ENCODE peak calls at places on chromosomes 6 and 20, in eight cellular contexts. R is adrenal gland; Q is small intestine; G is colonic mucosa; V is mammary epithelial cell; C is fibroblast of lung; H is aorta; Y is CD4-positive, CD25-positive, alpha-beta regulatory T cell. U is an unnamed sample. For H3K9me3 and H3K36me3, the result is how much of the 10 kb centered on the place peaks cover.

GRCh38 chr20:50579511-50579910 is 69.3 kb downstream of the PTPN1 start:
- DNase-seq in H (no peak), G (no peak), Q (no peak), R (peak), C (no peak), V (no peak), Y (no peak), U (no peak)

GRCh38 chr6:44222987-44223470 is 366 bp upstream of the SLC29A1 start:
- DNase-seq in Y (no peak), C (no peak), Q (no peak), R (no peak), H (no peak), V (no peak), G (no peak), U (no peak)

GRCh38 chr20:62025832-62026563 is 39.7 kb downstream of the TAF4 start:
- DNase-seq in H (no peak), C (peak), R (peak), V (no peak), G (no peak), Q (no peak), Y (peak), U (peak)

GRCh38 chr20:1320016-1320415 is 8.9 kb downstream of the SDCBP2 start:
- DNase-seq in G (no peak), H (peak), V (no peak), Y (no peak), C (no peak), R (no peak), Q (no peak), U (no peak)

GRCh38 chr20:9344080-9344920 is 170.1 kb upstream of the LAMP5 start:
- DNase-seq in V (no peak), Y (no peak), C (peak), H (no peak), Q (no peak), R (peak), G (no peak), U (no peak)

GRCh38 chr20:20199338-20200160 is 147.2 kb downstream of the CFAP61 start:
- DNase-seq in Y (no peak), R (no peak), G (no peak), Q (no peak), H (no peak), C (no peak), V (no peak), U (no peak)

GRCh38 chr20:2421247-2421646 is 40.5 kb downstream of the TGM6 start:
- DNase-seq in Q (peak), C (no peak), G (no peak), H (no peak), V (no peak), Y (no peak), R (no peak), U (peak)

GRCh38 chr6:28137458-28138020 is 4.1 kb upstream of the ZKSCAN8 start:
- DNase-seq in Y (peak), G (no peak), R (no peak), Q (peak), H (no peak), V (no peak), C (peak), U (peak)

GRCh38 chr6:72621243-72622093 is at the start of gene KCNQ5:
- DNase-seq in G (no peak), Q (no peak), C (peak), V (peak), H (peak), R (no peak), Y (peak), U (peak)

GRCh38 chr6:152316024-152316423 is 321.1 kb downstream of the SYNE1 start:
- DNase-seq in C (peak), R (peak), H (peak), Q (no peak), V (no peak), G (no peak), Y (no peak), U (peak)

GRCh38 chr6:8506123-8506522 is 70.8 kb upstream of the SLC35B3 start:
- DNase-seq in R (no peak), V (no peak), G (no peak), C (no peak), Q (no peak), H (no peak), Y (no peak), U (peak)

GRCh38 chr20:19433371-19434316 is 221.2 kb downstream of the SLC24A3 start:
- DNase-seq in G (no peak), C (peak), R (no peak), Y (no peak), Q (no peak), H (no peak), V (no peak), U (peak)

GRCh38 chr6:34246249-34246562 is 2.6 kb downstream of the SMIM29 start:
- DNase-seq in Q (no peak), G (no peak), Y (no peak), V (no peak), R (no peak), C (no peak), H (no peak), U (no peak)

GRCh38 chr6:8392569-8392968 is 42.8 kb downstream of the SLC35B3 start:
- DNase-seq in H (no peak), R (no peak), Y (peak), C (no peak), Q (peak), G (peak), V (no peak), U (no peak)

GRCh38 chr6:18447552-18447951 is 60.4 kb downstream of the RNF144B start:
- DNase-seq in C (no peak), R (no peak), H (no peak), G (no peak), Y (no peak), Q (no peak), V (no peak), U (no peak)
- H3K9me3 ChIP-seq in C (under half), R (under half), H (under half), G (under half), Y (under half), Q (under half), V (under half), U (under half)

GRCh38 chr6:134315189-134315588 is 2.7 kb downstream of the SGK1 start:
- DNase-seq in Q (no peak), H (no peak), R (no peak), C (no peak), V (no peak), G (no peak), Y (no peak), U (no peak)
- H3K4me3 ChIP-seq in Q (no peak), H (no peak), R (no peak), C (no peak), V (no peak), G (no peak), Y (no peak), U (no peak)

GRCh38 chr20:33423141-33423834 is 20.3 kb downstream of the SNTA1 start:
- DNase-seq in C (peak), Y (no peak), Q (no peak), G (peak), V (peak), R (peak), H (peak), U (peak)
- H3K36me3 ChIP-seq in C (under half), Y (under half), Q (under half), G (under half), V (under half), R (under half), H (under half), U (under half)

GRCh38 chr6:86331265-86331840 is 606.0 kb upstream of the HTR1E start:
- DNase-seq in H (no peak), C (no peak), Y (no peak), G (no peak), Q (no peak), V (no peak), R (no peak), U (no peak)
- H3K9me3 ChIP-seq in H (under half), C (under half), Y (under half), G (under half), Q (under half), V (under half), R (under half), U (under half)

GRCh38 chr6:118864330-118865166 is 29.4 kb upstream of the ASF1A start:
- DNase-seq in Y (no peak), V (no peak), H (no peak), Q (no peak), R (no peak), C (peak), G (no peak), U (no peak)
- H3K4me3 ChIP-seq in Y (peak), V (no peak), H (no peak), Q (no peak), R (no peak), C (no peak), G (no peak), U (no peak)

GRCh38 chr6:74650668-74651067 is 555.2 kb downstream of the COL12A1 start:
- DNase-seq in H (no peak), Q (no peak), G (no peak), C (no peak), R (no peak), V (no peak), Y (no peak), U (no peak)

GRCh38 chr6:74656442-74656841 is 549.4 kb downstream of the COL12A1 start:
- DNase-seq in H (no peak), G (no peak), C (no peak), Y (no peak), V (no peak), R (no peak), Q (no peak), U (no peak)

GRCh38 chr6:74657033-74657432 is 548.8 kb downstream of the COL12A1 start:
- DNase-seq in R (no peak), Q (no peak), G (no peak), Y (no peak), V (peak), H (no peak), C (peak), U (peak)

GRCh38 chr6:74651948-74652347 is 553.9 kb downstream of the COL12A1 start:
- DNase-seq in H (no peak), R (no peak), C (no peak), V (no peak), Q (no peak), Y (no peak), G (no peak), U (peak)

DNA sequence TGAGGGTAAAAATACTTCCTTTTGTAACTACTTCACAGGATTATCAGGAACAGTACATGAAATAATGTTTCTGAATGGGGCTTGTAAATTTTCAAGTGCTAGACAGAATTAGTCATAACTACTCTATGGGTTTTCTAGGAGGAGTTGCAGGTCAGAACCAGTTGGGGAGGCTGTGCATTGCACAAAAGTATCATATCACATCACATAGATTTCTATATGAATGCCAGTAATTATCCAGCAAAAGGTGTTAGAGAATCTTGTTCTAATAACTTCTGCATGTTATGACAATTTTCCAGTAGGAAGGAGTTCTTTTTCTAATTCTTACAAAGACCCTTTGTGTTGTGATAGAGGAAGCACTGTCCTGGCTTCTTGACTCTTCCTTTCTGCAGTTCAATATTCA is 551.6 kb downstream of the COL12A1 start:
- DNase-seq in V (peak), Y (no peak), C (no peak), R (no peak), G (no peak), Q (no peak), H (no peak), U (no peak)
- H3K36me3 ChIP-seq in V (under half), Y (under half), C (under half), R (under half), G (under half), Q (under half), H (under half), U (under half)

GRCh38 chr6:168345266-168345665 is 25.7 kb upstream of the DACT2 start:
- DNase-seq in H (no peak), V (no peak), G (no peak), C (no peak), Q (no peak), Y (no peak), R (no peak), U (no peak)

GRCh38 chr6:168347615-168348014 is 28.0 kb upstream of the DACT2 start:
- DNase-seq in R (no peak), V (no peak), C (no peak), Y (no peak), Q (no peak), H (no peak), G (no peak), U (no peak)

GRCh38 chr6:168347053-168347452 is 27.5 kb upstream of the DACT2 start:
- DNase-seq in C (no peak), H (no peak), Y (no peak), G (no peak), R (no peak), Q (no peak), V (no peak), U (no peak)

GRCh38 chr6:168344338-168344737 is 24.8 kb upstream of the DACT2 start:
- DNase-seq in V (no peak), C (no peak), R (no peak), H (no peak), G (no peak), Y (no peak), Q (no peak), U (no peak)

GRCh38 chr6:168345896-168346754 is 26.5 kb upstream of the DACT2 start:
- DNase-seq in V (no peak), Y (no peak), Q (no peak), G (no peak), C (no peak), H (no peak), R (no peak), U (no peak)
- H3K9me3 ChIP-seq in V (under half), Y (under half), Q (under half), G (under half), C (under half), H (under half), R (under half), U (under half)

DNA sequence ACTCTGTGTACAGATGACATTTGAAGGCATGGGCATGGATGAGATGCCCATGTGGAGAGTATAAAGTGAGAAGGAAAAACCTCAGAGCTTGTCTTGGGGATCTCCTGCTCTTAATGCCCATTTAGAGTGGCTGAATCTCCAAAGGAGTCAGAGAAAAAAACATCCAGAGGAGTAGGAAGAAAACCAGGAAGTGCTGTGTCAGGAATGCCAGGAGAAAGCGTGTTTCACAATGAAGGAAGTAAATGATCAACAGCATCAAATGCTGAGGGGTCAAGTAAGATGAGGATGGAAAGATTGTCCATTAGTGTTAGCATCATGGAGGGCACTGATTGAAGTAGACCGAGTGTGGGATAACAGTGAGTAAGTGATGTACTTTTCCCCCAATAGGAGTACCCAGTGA is 56.1 kb downstream of the FIG4 start:
- DNase-seq in G (no peak), C (no peak), V (no peak), H (no peak), Y (no peak), R (no peak), Q (no peak), U (no peak)
- H3K4me3 ChIP-seq in G (no peak), C (no peak), V (no peak), H (no peak), Y (no peak), R (no peak), Q (no peak), U (no peak)

DNA sequence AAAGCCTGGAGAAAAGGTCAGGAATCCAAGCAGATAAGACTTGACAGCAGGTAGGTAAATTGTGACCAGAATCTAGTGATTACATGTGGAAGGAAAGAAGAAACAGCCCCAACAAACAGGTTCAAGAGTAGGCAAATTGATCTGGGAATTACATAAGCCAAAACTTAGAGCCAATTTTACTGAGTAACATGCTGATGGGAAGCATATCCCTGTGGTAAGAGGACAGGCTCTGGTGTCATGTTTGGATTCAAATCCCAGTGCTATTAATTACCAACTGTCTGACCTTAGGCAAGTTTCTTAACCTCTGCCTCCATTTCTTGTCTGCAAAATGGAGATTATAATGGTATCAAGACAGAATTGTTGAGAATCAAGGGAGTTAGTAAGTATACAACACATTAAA is 20.4 kb downstream of the MCM9 start:
- DNase-seq in G (no peak), Q (no peak), R (no peak), V (no peak), C (no peak), Y (no peak), H (no peak), U (no peak)
- H3K36me3 ChIP-seq in G (under half), Q (under half), R (under half), V (under half), C (under half), Y (half or more), H (under half), U (half or more)